ENCODE peak calls at places on chromosome 7, in seven cellular contexts. One of them, this sample, is unnamed.

GRCh38 chr7:88888684-88889083 is 93.1 kb upstream of the TEX47 start:
- DNase-seq in AG04450: no peak
- DNase-seq in psoas muscle: no peak
- DNase-seq in tibial artery: no peak
- DNase-seq in WERI-Rb-1: no peak
- DNase-seq in CD4-positive, alpha-beta T cell: no peak
- DNase-seq in GM23338: no peak
- DNase-seq in this sample: no peak

GRCh38 chr7:135980665-135981180 is 3.6 kb upstream of the MTPN start:
- DNase-seq in AG04450: no peak
- DNase-seq in psoas muscle: no peak
- DNase-seq in tibial artery: no peak
- DNase-seq in WERI-Rb-1: no peak
- DNase-seq in CD4-positive, alpha-beta T cell: peak
- DNase-seq in GM23338: no peak
- DNase-seq in this sample: no peak

GRCh38 chr7:6482307-6482706 is 34.6 kb upstream of the DAGLB start:
- DNase-seq in AG04450: no peak
- DNase-seq in psoas muscle: no peak
- DNase-seq in tibial artery: no peak
- DNase-seq in WERI-Rb-1: no peak
- DNase-seq in CD4-positive, alpha-beta T cell: no peak
- DNase-seq in GM23338: no peak
- DNase-seq in this sample: no peak

GRCh38 chr7:44965937-44966730 is 12.7 kb downstream of the MYO1G start:
- DNase-seq in AG04450: no peak
- DNase-seq in psoas muscle: no peak
- DNase-seq in tibial artery: peak
- DNase-seq in WERI-Rb-1: no peak
- DNase-seq in CD4-positive, alpha-beta T cell: no peak
- DNase-seq in GM23338: no peak
- DNase-seq in this sample: no peak

GRCh38 chr7:94420321-94420720 is 25.6 kb downstream of the COL1A2 start:
- DNase-seq in AG04450: no peak
- DNase-seq in psoas muscle: no peak
- DNase-seq in tibial artery: no peak
- DNase-seq in WERI-Rb-1: no peak
- DNase-seq in CD4-positive, alpha-beta T cell: no peak
- DNase-seq in GM23338: no peak
- DNase-seq in this sample: no peak

GRCh38 chr7:8321312-8321711 is 59.3 kb upstream of the ICA1 start:
- DNase-seq in AG04450: no peak
- DNase-seq in psoas muscle: no peak
- DNase-seq in tibial artery: no peak
- DNase-seq in WERI-Rb-1: no peak
- DNase-seq in CD4-positive, alpha-beta T cell: no peak
- DNase-seq in GM23338: no peak
- DNase-seq in this sample: no peak

GRCh38 chr7:71896535-71896934 is 515.6 kb downstream of the CALN1 start:
- DNase-seq in AG04450: no peak
- DNase-seq in psoas muscle: no peak
- DNase-seq in tibial artery: no peak
- DNase-seq in WERI-Rb-1: no peak
- DNase-seq in CD4-positive, alpha-beta T cell: no peak
- DNase-seq in GM23338: peak
- DNase-seq in this sample: no peak

GRCh38 chr7:130490888-130491771 is 755 bp upstream of the MEST start:
- DNase-seq in AG04450: no peak
- DNase-seq in psoas muscle: peak
- DNase-seq in tibial artery: no peak
- DNase-seq in WERI-Rb-1: no peak
- DNase-seq in CD4-positive, alpha-beta T cell: peak
- DNase-seq in GM23338: peak
- DNase-seq in this sample: peak

GRCh38 chr7:150949971-150950491 is 28.1 kb downstream of the KCNH2 start:
- DNase-seq in AG04450: no peak
- DNase-seq in psoas muscle: no peak
- DNase-seq in tibial artery: peak
- DNase-seq in WERI-Rb-1: peak
- DNase-seq in CD4-positive, alpha-beta T cell: no peak
- DNase-seq in GM23338: no peak
- DNase-seq in this sample: no peak

GRCh38 chr7:85750454-85750949 is 563.6 kb upstream of the SEMA3D start:
- DNase-seq in AG04450: no peak
- DNase-seq in psoas muscle: no peak
- DNase-seq in tibial artery: no peak
- DNase-seq in WERI-Rb-1: peak
- DNase-seq in CD4-positive, alpha-beta T cell: no peak
- DNase-seq in GM23338: peak
- DNase-seq in this sample: peak

GRCh38 chr7:66076459-66077329 is 1.1 kb downstream of the ASL start:
- DNase-seq in AG04450: no peak
- DNase-seq in psoas muscle: no peak
- DNase-seq in tibial artery: no peak
- DNase-seq in WERI-Rb-1: no peak
- DNase-seq in CD4-positive, alpha-beta T cell: no peak
- DNase-seq in GM23338: no peak
- DNase-seq in this sample: no peak

GRCh38 chr7:155205368-155206285 is 92.1 kb upstream of the INSIG1 start:
- DNase-seq in AG04450: peak
- DNase-seq in psoas muscle: peak
- DNase-seq in tibial artery: peak
- DNase-seq in WERI-Rb-1: no peak
- DNase-seq in CD4-positive, alpha-beta T cell: peak
- DNase-seq in GM23338: peak
- DNase-seq in this sample: no peak

GRCh38 chr7:74575083-74575803 is 82.3 kb upstream of the GTF2I start:
- DNase-seq in AG04450: no peak
- DNase-seq in psoas muscle: no peak
- DNase-seq in tibial artery: no peak
- DNase-seq in WERI-Rb-1: no peak
- DNase-seq in CD4-positive, alpha-beta T cell: no peak
- DNase-seq in GM23338: no peak
- DNase-seq in this sample: no peak

GRCh38 chr7:30049173-30049572 is 21.0 kb downstream of the PLEKHA8 start:
- DNase-seq in AG04450: no peak
- DNase-seq in psoas muscle: no peak
- DNase-seq in tibial artery: no peak
- DNase-seq in WERI-Rb-1: no peak
- DNase-seq in CD4-positive, alpha-beta T cell: no peak
- DNase-seq in GM23338: no peak
- DNase-seq in this sample: no peak

GRCh38 chr7:141700291-141700847 is 1.6 kb downstream of the DENND11 start:
- DNase-seq in AG04450: no peak
- DNase-seq in psoas muscle: no peak
- DNase-seq in tibial artery: no peak
- DNase-seq in WERI-Rb-1: no peak
- DNase-seq in CD4-positive, alpha-beta T cell: no peak
- DNase-seq in GM23338: no peak
- DNase-seq in this sample: no peak

GRCh38 chr7:115914951-115915350 is 115.6 kb downstream of the TFEC start:
- DNase-seq in AG04450: no peak
- DNase-seq in psoas muscle: no peak
- DNase-seq in tibial artery: no peak
- DNase-seq in WERI-Rb-1: no peak
- DNase-seq in CD4-positive, alpha-beta T cell: no peak
- DNase-seq in GM23338: no peak
- DNase-seq in this sample: no peak

GRCh38 chr7:151710121-151710640 is 166.7 kb downstream of the PRKAG2 start:
- DNase-seq in AG04450: no peak
- DNase-seq in psoas muscle: no peak
- DNase-seq in tibial artery: no peak
- DNase-seq in WERI-Rb-1: no peak
- DNase-seq in CD4-positive, alpha-beta T cell: no peak
- DNase-seq in GM23338: no peak
- DNase-seq in this sample: no peak

GRCh38 chr7:157012113-157012547 is 1.7 kb upstream of the MNX1 start:
- DNase-seq in AG04450: no peak
- DNase-seq in psoas muscle: no peak
- DNase-seq in tibial artery: no peak
- DNase-seq in WERI-Rb-1: no peak
- DNase-seq in CD4-positive, alpha-beta T cell: no peak
- DNase-seq in GM23338: no peak
- DNase-seq in this sample: no peak

GRCh38 chr7:137572071-137572784 is 228.7 kb upstream of the PTN start:
- DNase-seq in AG04450: no peak
- DNase-seq in psoas muscle: no peak
- DNase-seq in tibial artery: no peak
- DNase-seq in WERI-Rb-1: no peak
- DNase-seq in CD4-positive, alpha-beta T cell: no peak
- DNase-seq in GM23338: no peak
- DNase-seq in this sample: no peak

DNA sequence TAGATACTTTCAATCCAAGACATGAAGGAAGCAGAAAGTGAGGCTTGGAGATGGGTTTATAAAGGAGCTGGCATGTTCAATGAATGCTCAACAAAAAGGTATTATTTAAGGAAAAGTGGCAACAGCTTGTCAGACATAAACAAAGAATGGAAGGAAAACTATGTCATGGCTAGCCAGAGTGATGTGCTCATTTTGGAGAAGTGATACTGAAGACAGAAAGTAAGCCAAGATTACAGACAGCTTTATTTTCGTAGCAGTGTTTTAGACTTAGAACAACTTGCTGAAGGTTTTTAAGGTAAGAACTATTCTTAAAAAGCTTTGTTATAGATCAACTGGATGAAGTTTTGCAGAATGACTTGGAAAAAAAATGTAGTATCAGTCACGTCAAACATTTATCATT is 160.5 kb upstream of the FERD3L start:
- DNase-seq in AG04450: no peak
- DNase-seq in psoas muscle: no peak
- DNase-seq in tibial artery: no peak
- DNase-seq in WERI-Rb-1: no peak
- DNase-seq in CD4-positive, alpha-beta T cell: no peak
- DNase-seq in GM23338: no peak
- DNase-seq in this sample: no peak
- TF ChIP-seq CTCF in AG04450: no peak
- TF ChIP-seq CTCF in psoas muscle: no peak
- TF ChIP-seq CTCF in tibial artery: no peak
- TF ChIP-seq CTCF in WERI-Rb-1: no peak
- TF ChIP-seq CTCF in CD4-positive, alpha-beta T cell: no peak
- TF ChIP-seq CTCF in GM23338: no peak
- TF ChIP-seq CTCF in this sample: no peak

GRCh38 chr7:84187087-84187805 is 7.3 kb downstream of the SEMA3A start:
- DNase-seq in AG04450: no peak
- DNase-seq in psoas muscle: no peak
- DNase-seq in tibial artery: no peak
- DNase-seq in WERI-Rb-1: no peak
- DNase-seq in CD4-positive, alpha-beta T cell: no peak
- DNase-seq in GM23338: no peak
- DNase-seq in this sample: no peak

GRCh38 chr7:84191261-84191660 is 3.3 kb downstream of the SEMA3A start:
- DNase-seq in AG04450: no peak
- DNase-seq in psoas muscle: no peak
- DNase-seq in tibial artery: no peak
- DNase-seq in WERI-Rb-1: no peak
- DNase-seq in CD4-positive, alpha-beta T cell: no peak
- DNase-seq in GM23338: no peak
- DNase-seq in this sample: no peak

GRCh38 chr7:84187813-84188212 is 6.8 kb downstream of the SEMA3A start:
- DNase-seq in AG04450: peak
- DNase-seq in psoas muscle: no peak
- DNase-seq in tibial artery: no peak
- DNase-seq in WERI-Rb-1: no peak
- DNase-seq in CD4-positive, alpha-beta T cell: no peak
- DNase-seq in GM23338: no peak
- DNase-seq in this sample: no peak

GRCh38 chr7:84190016-84190705 is 4.4 kb downstream of the SEMA3A start:
- DNase-seq in AG04450: no peak
- DNase-seq in psoas muscle: no peak
- DNase-seq in tibial artery: no peak
- DNase-seq in WERI-Rb-1: no peak
- DNase-seq in CD4-positive, alpha-beta T cell: no peak
- DNase-seq in GM23338: no peak
- DNase-seq in this sample: no peak

GRCh38 chr7:84188811-84189405 is 5.7 kb downstream of the SEMA3A start:
- DNase-seq in AG04450: no peak
- DNase-seq in psoas muscle: no peak
- DNase-seq in tibial artery: no peak
- DNase-seq in WERI-Rb-1: no peak
- DNase-seq in CD4-positive, alpha-beta T cell: no peak
- DNase-seq in GM23338: no peak
- DNase-seq in this sample: no peak
- TF ChIP-seq CTCF in AG04450: peak
- TF ChIP-seq CTCF in psoas muscle: no peak
- TF ChIP-seq CTCF in tibial artery: no peak
- TF ChIP-seq CTCF in WERI-Rb-1: peak
- TF ChIP-seq CTCF in CD4-positive, alpha-beta T cell: peak
- TF ChIP-seq CTCF in GM23338: peak
- TF ChIP-seq CTCF in this sample: peak

DNA sequence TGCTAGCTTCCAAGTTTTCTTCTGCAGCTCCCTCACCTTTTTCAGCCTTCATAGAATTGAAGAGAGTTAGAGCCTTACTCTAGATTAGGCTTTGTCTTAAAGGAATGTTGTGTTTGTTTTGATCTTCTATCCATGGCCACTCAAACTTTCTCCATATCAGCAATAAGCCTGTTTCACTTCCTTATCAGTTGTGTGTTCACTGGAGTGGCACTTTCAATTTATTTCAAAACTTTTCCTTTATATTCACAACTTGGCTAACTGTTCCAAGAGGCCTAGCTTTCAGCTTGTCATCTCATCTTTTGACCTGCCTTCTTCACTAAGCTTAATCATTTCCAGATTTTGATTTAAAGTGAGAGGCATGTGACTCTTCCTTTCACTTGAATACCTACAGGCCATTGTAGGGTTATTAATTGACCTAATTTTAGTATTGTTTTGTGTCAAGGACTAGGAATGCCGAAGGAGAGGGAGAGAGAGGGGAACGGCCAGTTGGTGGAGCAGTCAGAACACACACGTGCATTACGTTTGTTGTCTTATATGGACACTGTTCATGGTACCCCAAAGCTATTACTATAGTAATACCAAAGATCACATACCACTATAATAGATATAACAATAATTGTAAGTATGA is 5.4 kb upstream of the GNAT3 start:
- DNase-seq in AG04450: no peak
- DNase-seq in psoas muscle: no peak
- DNase-seq in tibial artery: no peak
- DNase-seq in WERI-Rb-1: no peak
- DNase-seq in CD4-positive, alpha-beta T cell: no peak
- DNase-seq in GM23338: no peak
- DNase-seq in this sample: no peak
- TF ChIP-seq CTCF in AG04450: no peak
- TF ChIP-seq CTCF in psoas muscle: no peak
- TF ChIP-seq CTCF in tibial artery: no peak
- TF ChIP-seq CTCF in WERI-Rb-1: no peak
- TF ChIP-seq CTCF in CD4-positive, alpha-beta T cell: no peak
- TF ChIP-seq CTCF in GM23338: no peak
- TF ChIP-seq CTCF in this sample: no peak

DNA sequence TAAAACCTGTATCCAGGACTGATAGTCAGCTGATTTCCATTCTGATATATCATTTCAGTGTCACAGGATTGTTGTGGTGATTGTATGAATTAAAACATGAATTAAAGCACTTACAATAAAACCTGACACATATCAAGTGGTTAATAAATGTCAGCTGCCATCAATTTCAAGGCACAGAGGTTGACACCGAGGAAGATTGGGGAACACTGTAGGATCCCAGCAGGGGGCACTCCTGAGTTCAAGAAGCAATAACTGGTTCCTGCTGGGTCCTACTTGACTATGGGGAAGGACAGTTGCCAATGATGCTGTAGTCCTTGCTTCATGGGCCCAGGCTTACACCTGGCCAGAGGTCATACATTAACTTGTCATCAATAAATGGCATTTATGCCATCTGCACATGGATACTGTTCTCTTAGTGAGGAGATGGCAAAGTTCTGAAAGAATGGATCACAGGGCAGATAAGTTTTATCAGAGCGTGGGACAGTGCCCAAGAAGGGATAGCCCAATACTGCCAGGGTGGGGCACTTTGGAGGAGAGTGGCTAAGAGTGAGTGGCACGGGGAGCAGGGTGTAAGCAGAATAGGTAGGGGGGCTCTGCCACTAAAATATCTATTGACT is 24.1 kb downstream of the FZD1 start:
- DNase-seq in AG04450: no peak
- DNase-seq in psoas muscle: peak
- DNase-seq in tibial artery: no peak
- DNase-seq in WERI-Rb-1: peak
- DNase-seq in CD4-positive, alpha-beta T cell: no peak
- DNase-seq in GM23338: peak
- DNase-seq in this sample: peak
- TF ChIP-seq CTCF in AG04450: peak
- TF ChIP-seq CTCF in psoas muscle: peak
- TF ChIP-seq CTCF in tibial artery: no peak
- TF ChIP-seq CTCF in WERI-Rb-1: peak
- TF ChIP-seq CTCF in CD4-positive, alpha-beta T cell: no peak
- TF ChIP-seq CTCF in GM23338: peak
- TF ChIP-seq CTCF in this sample: peak

This sample was measured in neural crest cell.